ENCODE peak calls at places on chromosome 16, in seven cellular contexts. P is GM04504; M is C1 segment of cervical spinal cord; B is activated CD4-positive, alpha-beta memory T cell treated with anti-CD3 and anti-CD28 coated beads, Interleukin-2, amount 10 ng/mL, durations not matched to agents 7 days and 5 days; C is GM12864; T is activated CD8-positive, alpha-beta T cell treated with anti-CD3 and anti-CD28 coated beads, Interleukin-2, amount 10 ng/mL, durations not matched to agents 7 days and 5 days; A is renal cortical epithelial cell. E is an unnamed sample.
A peak's percentile ranks its signal among the peaks of the same experiment; 100 is the strongest.

GRCh38 chr16:23969468-23970297 is 133.9 kb downstream of the PRKCB start:
- DNase-seq in P (no peak), M (no peak), B (no peak), C (no peak), T (no peak), A (no peak), E (no peak)

GRCh38 chr16:4393243-4393606 is 21.6 kb downstream of the VASN start:
- DNase-seq in P (no peak), M (no peak), B (no peak), C (no peak), T (no peak), A (peak; percentile 67), E (no peak)

GRCh38 chr16:31710880-31711279 is 162.7 kb upstream of the ZNF267 start:
- DNase-seq in P (no peak), M (no peak), B (no peak), C (no peak), T (no peak), A (no peak), E (no peak)

GRCh38 chr16:15482068-15482747 is 47.8 kb downstream of the BMERB1 start:
- DNase-seq in P (peak; percentile 93), M (no peak), B (peak; percentile 23), C (no peak), T (no peak), A (peak; percentile 99), E (peak; percentile 31)

GRCh38 chr16:12793120-12793889 is 10.4 kb downstream of the CPPED1 start:
- DNase-seq in P (no peak), M (no peak), B (no peak), C (no peak), T (no peak), A (no peak), E (no peak)

GRCh38 chr16:22308824-22309520 is 11.8 kb downstream of the POLR3E start:
- DNase-seq in P (no peak), M (no peak), B (no peak), C (no peak), T (no peak), A (no peak), E (no peak)

GRCh38 chr16:23125277-23125676 is 24.0 kb downstream of the USP31 start:
- DNase-seq in P (no peak), M (no peak), B (no peak), C (no peak), T (no peak), A (peak; percentile 87), E (no peak)

GRCh38 chr16:28915181-28915580 is 9.9 kb downstream of the RABEP2 start:
- DNase-seq in P (peak; percentile 49), M (no peak), B (no peak), C (no peak), T (no peak), A (no peak), E (no peak)

GRCh38 chr16:78571880-78572279 is 472.4 kb downstream of the WWOX start:
- DNase-seq in P (no peak), M (no peak), B (no peak), C (no peak), T (no peak), A (no peak), E (no peak)

GRCh38 chr16:49336581-49336980 is 37.0 kb upstream of the C16orf78 start:
- DNase-seq in P (no peak), M (no peak), B (no peak), C (no peak), T (no peak), A (no peak), E (no peak)

GRCh38 chr16:73172621-73173312 is 124.8 kb upstream of the ZFHX3 start:
- DNase-seq in P (peak; percentile 87), M (no peak), B (no peak), C (no peak), T (no peak), A (peak; percentile 33), E (no peak)